ENCODE peak calls at places on chromosomes 11 and 22, in five cellular contexts. E, B, I, X and K are unnamed samples.

GRCh38 chr22:37896181-37896592 is 9.9 kb upstream of the MICALL1 start:
- DNase-seq in X (no peak), E (no peak), I (no peak), B (no peak), K (no peak)

GRCh38 chr11:67489203-67489859 is 6.5 kb downstream of the AIP start:
- DNase-seq in I (peak), X (no peak), E (no peak), B (no peak), K (no peak)

GRCh38 chr11:82873919-82874333 is 26.3 kb downstream of the PRCP start:
- DNase-seq in I (no peak), B (no peak), E (no peak), X (no peak), K (no peak)

GRCh38 chr11:47724041-47724729 is 9.0 kb upstream of the AGBL2 start:
- DNase-seq in E (no peak), B (no peak), X (no peak), I (no peak), K (no peak)

GRCh38 chr11:69704508-69705245 is 855 bp upstream of the FGF19 start:
- DNase-seq in X (no peak), E (no peak), I (no peak), B (peak), K (no peak)

GRCh38 chr11:129324533-129325175 is 51.0 kb upstream of the BARX2 start:
- DNase-seq in I (peak), B (no peak), E (no peak), X (no peak), K (no peak)

GRCh38 chr11:27839226-27839913 is 139.1 kb upstream of the BDNF start:
- DNase-seq in X (no peak), E (no peak), I (no peak), B (no peak), K (peak)

GRCh38 chr11:32571039-32571438 is 12.6 kb upstream of the EIF3M start:
- DNase-seq in B (no peak), X (no peak), I (no peak), E (no peak), K (no peak)

GRCh38 chr11:38446336-38446735 is 1848.3 kb upstream of the RAG2 start:
- DNase-seq in X (no peak), B (no peak), I (no peak), E (no peak), K (no peak)

GRCh38 chr11:79406376-79406775 is 34.5 kb downstream of the TENM4 start:
- DNase-seq in I (no peak), E (no peak), B (no peak), X (no peak), K (peak)

GRCh38 chr11:133952199-133953190 is 4.3 kb downstream of the IGSF9B start:
- DNase-seq in E (no peak), B (no peak), X (no peak), I (no peak), K (no peak)

GRCh38 chr22:39205344-39206021 is 39.3 kb downstream of the PDGFB start:
- DNase-seq in E (no peak), B (peak), I (no peak), X (no peak), K (no peak)

GRCh38 chr11:61384271-61385242 is 7.8 kb upstream of the TMEM216 start:
- DNase-seq in E (no peak), B (peak), I (no peak), X (no peak), K (peak)

GRCh38 chr11:94243571-94244229 is 60.7 kb upstream of the IZUMO1R start:
- DNase-seq in X (no peak), B (no peak), I (no peak), E (no peak), K (no peak)

GRCh38 chr11:67572747-67573419 is 10.7 kb upstream of the GSTP1 start:
- DNase-seq in I (peak), X (no peak), B (peak), E (no peak), K (peak)

GRCh38 chr22:37804886-37805857 is 2.6 kb upstream of the GCAT start:
- DNase-seq in E (peak), X (peak), I (peak), B (no peak), K (no peak)

GRCh38 chr22:23984430-23984829 is 4.5 kb downstream of the GSTT2 start:
- DNase-seq in B (no peak), E (no peak), I (no peak), X (peak), K (peak)

GRCh38 chr11:109034341-109034696 is 369.4 kb downstream of the DDX10 start:
- DNase-seq in I (no peak), B (no peak), X (no peak), E (no peak), K (no peak)

GRCh38 chr11:16335236-16335962 is 20.9 kb downstream of the SOX6 start:
- DNase-seq in E (no peak), I (no peak), X (no peak), B (no peak), K (no peak)

GRCh38 chr11:121282886-121283502 is 9.6 kb upstream of the SC5D start:
- DNase-seq in E (no peak), B (no peak), I (no peak), X (no peak), K (no peak)

GRCh38 chr22:21682385-21683175 is 16.8 kb downstream of the PPIL2 start:
- DNase-seq in X (no peak), B (no peak), E (no peak), I (no peak), K (no peak)

GRCh38 chr11:17392872-17393271 is 4.4 kb upstream of the KCNJ11 start:
- DNase-seq in E (no peak), B (no peak), X (no peak), I (no peak), K (no peak)

GRCh38 chr11:13046626-13047570 is 37.8 kb downstream of the RASSF10 start:
- DNase-seq in I (no peak), X (no peak), E (no peak), B (no peak), K (no peak)

GRCh38 chr11:62005231-62005661 is 37.8 kb upstream of the FTH1 start:
- DNase-seq in I (no peak), E (no peak), X (no peak), B (no peak), K (no peak)

GRCh38 chr11:115981814-115982471 is 477.7 kb upstream of the CADM1 start:
- DNase-seq in I (no peak), E (no peak), X (no peak), B (no peak), K (no peak)

GRCh38 chr11:70298243-70298915 is 27.9 kb downstream of the PPFIA1 start:
- DNase-seq in B (no peak), I (no peak), E (no peak), X (no peak), K (no peak)

GRCh38 chr11:287821-288327 is 1.1 kb upstream of the PGGHG start:
- DNase-seq in B (peak), X (peak), I (peak), E (no peak), K (no peak)

GRCh38 chr22:50118557-50119168 is 28.9 kb downstream of the MOV10L1 start:
- DNase-seq in B (peak), E (no peak), X (no peak), I (no peak), K (no peak)

GRCh38 chr11:10382518-10382917 is 72.5 kb upstream of the AMPD3 start:
- DNase-seq in E (peak), X (no peak), I (no peak), B (peak), K (peak)

GRCh38 chr11:45615182-45615792 is 50.1 kb downstream of the CHST1 start:
- DNase-seq in X (no peak), I (no peak), E (peak), B (no peak), K (no peak)

GRCh38 chr11:124863137-124863825 is 2.0 kb upstream of the ROBO3 start:
- DNase-seq in E (no peak), X (no peak), B (no peak), I (no peak), K (no peak)

GRCh38 chr22:23137905-23138520 is 3.8 kb downstream of the RSPH14 start:
- DNase-seq in E (no peak), B (peak), I (no peak), X (no peak), K (peak)

GRCh38 chr11:20599424-20600346 is at the start of gene SLC6A5:
- DNase-seq in X (no peak), I (no peak), E (no peak), B (peak), K (peak)